ENCODE peak calls at places on chromosomes 16 and 17, in five cellular contexts. One of them, this sample, is unnamed.

GRCh38 chr17:27532269-27533067 is 76.2 kb downstream of the KSR1 start:
- DNase-seq in fibroblast of the aortic adventitia: no peak
- DNase-seq in WTC11: no peak
- DNase-seq in sigmoid colon: peak; percentile 77
- DNase-seq in NB4: peak; percentile 99
- DNase-seq in this sample: no peak

GRCh38 chr17:46190763-46191162 is 2.5 kb downstream of the KANSL1 start:
- DNase-seq in fibroblast of the aortic adventitia: peak; percentile 52
- DNase-seq in WTC11: no peak
- DNase-seq in sigmoid colon: no peak
- DNase-seq in NB4: no peak
- DNase-seq in this sample: no peak

GRCh38 chr17:27502526-27503324 is 46.5 kb downstream of the KSR1 start:
- DNase-seq in fibroblast of the aortic adventitia: peak; percentile 93
- DNase-seq in WTC11: no peak
- DNase-seq in sigmoid colon: no peak
- DNase-seq in NB4: no peak
- DNase-seq in this sample: no peak

GRCh38 chr16:88650749-88651275 is at the start of gene CYBA:
- DNase-seq in fibroblast of the aortic adventitia: peak; percentile 39
- DNase-seq in WTC11: peak; percentile 79
- DNase-seq in sigmoid colon: peak; percentile 82
- DNase-seq in NB4: peak; percentile 92
- DNase-seq in this sample: no peak

GRCh38 chr16:20957153-20957552 is 56.6 kb downstream of the LYRM1 start:
- DNase-seq in fibroblast of the aortic adventitia: no peak
- DNase-seq in WTC11: no peak
- DNase-seq in sigmoid colon: no peak
- DNase-seq in NB4: no peak
- DNase-seq in this sample: no peak

GRCh38 chr17:69523252-69523861 is 108.9 kb downstream of the MAP2K6 start:
- DNase-seq in fibroblast of the aortic adventitia: peak; percentile 64
- DNase-seq in WTC11: no peak
- DNase-seq in sigmoid colon: no peak
- DNase-seq in NB4: peak; percentile 44
- DNase-seq in this sample: no peak

GRCh38 chr17:43679401-43679800 is 17.7 kb upstream of the MEOX1 start:
- DNase-seq in fibroblast of the aortic adventitia: no peak
- DNase-seq in WTC11: peak; percentile 27
- DNase-seq in sigmoid colon: no peak
- DNase-seq in NB4: no peak
- DNase-seq in this sample: no peak

GRCh38 chr16:3129137-3130131 is 5.4 kb upstream of the ZNF213 start:
- DNase-seq in fibroblast of the aortic adventitia: peak; percentile 95
- DNase-seq in WTC11: peak; percentile 69
- DNase-seq in sigmoid colon: peak; percentile 86
- DNase-seq in NB4: peak; percentile 92
- DNase-seq in this sample: no peak

GRCh38 chr17:14464741-14465140 is 163.9 kb downstream of the HS3ST3B1 start:
- DNase-seq in fibroblast of the aortic adventitia: peak; percentile 30
- DNase-seq in WTC11: no peak
- DNase-seq in sigmoid colon: no peak
- DNase-seq in NB4: no peak
- DNase-seq in this sample: no peak

GRCh38 chr16:29818082-29818481 is 2.1 kb downstream of the PAGR1 start:
- DNase-seq in fibroblast of the aortic adventitia: no peak
- DNase-seq in WTC11: no peak
- DNase-seq in sigmoid colon: no peak
- DNase-seq in NB4: no peak
- DNase-seq in this sample: no peak

GRCh38 chr16:23509763-23510153 is 536 bp downstream of the GGA2 start:
- DNase-seq in fibroblast of the aortic adventitia: peak; percentile 28
- DNase-seq in WTC11: peak; percentile 22
- DNase-seq in sigmoid colon: no peak
- DNase-seq in NB4: peak; percentile 69
- DNase-seq in this sample: no peak

GRCh38 chr17:33671493-33671892 is 378.4 kb upstream of the ASIC2 start:
- DNase-seq in fibroblast of the aortic adventitia: no peak
- DNase-seq in WTC11: no peak
- DNase-seq in sigmoid colon: no peak
- DNase-seq in NB4: no peak
- DNase-seq in this sample: no peak

GRCh38 chr16:72715267-72715666 is 332.7 kb downstream of the ZFHX3 start:
- DNase-seq in fibroblast of the aortic adventitia: peak; percentile 53
- DNase-seq in WTC11: no peak
- DNase-seq in sigmoid colon: no peak
- DNase-seq in NB4: no peak
- DNase-seq in this sample: no peak

GRCh38 chr17:61284174-61284573 is 115.5 kb upstream of the TBX2 start:
- DNase-seq in fibroblast of the aortic adventitia: peak; percentile 33
- DNase-seq in WTC11: no peak
- DNase-seq in sigmoid colon: no peak
- DNase-seq in NB4: no peak
- DNase-seq in this sample: no peak

GRCh38 chr17:29591737-29592624 is 951 bp upstream of the ANKRD13B start:
- DNase-seq in fibroblast of the aortic adventitia: no peak
- DNase-seq in WTC11: peak; percentile 99
- DNase-seq in sigmoid colon: peak; percentile 93
- DNase-seq in NB4: peak; percentile 96
- DNase-seq in this sample: peak; percentile 97

GRCh38 chr16:77788196-77789084 is at the start of gene VAT1L:
- DNase-seq in fibroblast of the aortic adventitia: peak; percentile 68
- DNase-seq in WTC11: peak; percentile 59
- DNase-seq in sigmoid colon: no peak
- DNase-seq in NB4: peak; percentile 69
- DNase-seq in this sample: peak; percentile 70

GRCh38 chr17:82134101-82134500 is 36.1 kb upstream of the FASN start:
- DNase-seq in fibroblast of the aortic adventitia: no peak
- DNase-seq in WTC11: no peak
- DNase-seq in sigmoid colon: no peak
- DNase-seq in NB4: no peak
- DNase-seq in this sample: no peak

GRCh38 chr16:4288148-4288921 is 15.5 kb upstream of the TFAP4 start:
- DNase-seq in fibroblast of the aortic adventitia: peak; percentile 54
- DNase-seq in WTC11: peak; percentile 95
- DNase-seq in sigmoid colon: peak; percentile 89
- DNase-seq in NB4: peak; percentile 72
- DNase-seq in this sample: peak; percentile 83

GRCh38 chr17:13503526-13503925 is 98.2 kb downstream of the HS3ST3A1 start:
- DNase-seq in fibroblast of the aortic adventitia: no peak
- DNase-seq in WTC11: no peak
- DNase-seq in sigmoid colon: no peak
- DNase-seq in NB4: no peak
- DNase-seq in this sample: no peak

GRCh38 chr17:75271233-75271954 is 363 bp upstream of the MIF4GD start:
- DNase-seq in fibroblast of the aortic adventitia: peak; percentile 43
- DNase-seq in WTC11: peak; percentile 78
- DNase-seq in sigmoid colon: peak; percentile 86
- DNase-seq in NB4: peak; percentile 87
- DNase-seq in this sample: peak; percentile 91

GRCh38 chr17:68600123-68600880 is 865 bp downstream of the FAM20A start:
- DNase-seq in fibroblast of the aortic adventitia: no peak
- DNase-seq in WTC11: peak; percentile 81
- DNase-seq in sigmoid colon: no peak
- DNase-seq in NB4: no peak
- DNase-seq in this sample: peak; percentile 70

GRCh38 chr16:12067714-12068401 is 91.3 kb downstream of the SNX29 start:
- DNase-seq in fibroblast of the aortic adventitia: peak; percentile 92
- DNase-seq in WTC11: peak; percentile 41
- DNase-seq in sigmoid colon: no peak
- DNase-seq in NB4: peak; percentile 82
- DNase-seq in this sample: no peak

GRCh38 chr16:15810411-15810810 is 46.4 kb downstream of the MYH11 start:
- DNase-seq in fibroblast of the aortic adventitia: no peak
- DNase-seq in WTC11: no peak
- DNase-seq in sigmoid colon: peak; percentile 37
- DNase-seq in NB4: no peak
- DNase-seq in this sample: no peak

GRCh38 chr16:86317617-86318021 is 192.7 kb upstream of the FOXF1 start:
- DNase-seq in fibroblast of the aortic adventitia: no peak
- DNase-seq in WTC11: no peak
- DNase-seq in sigmoid colon: peak; percentile 58
- DNase-seq in NB4: no peak
- DNase-seq in this sample: no peak

DNA sequence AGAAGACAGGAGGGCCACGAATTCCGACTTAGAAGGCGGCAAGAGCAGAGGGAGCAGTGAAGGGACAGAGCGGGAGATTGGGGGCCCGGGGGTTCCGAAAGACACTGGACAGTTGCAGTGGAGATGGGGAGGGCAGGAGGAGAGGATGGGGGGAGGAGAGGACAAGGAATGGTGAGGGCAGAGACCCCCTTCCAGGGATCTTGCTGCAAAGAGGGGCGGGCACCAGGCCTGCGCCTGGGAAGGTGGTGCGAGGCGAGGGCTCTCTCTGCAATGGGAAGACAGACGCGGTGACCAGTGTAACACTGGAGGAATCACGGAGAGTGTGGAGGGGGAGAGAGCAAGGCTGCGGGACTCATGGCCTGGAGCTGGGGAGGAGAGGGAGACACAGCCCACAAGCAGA is 185.2 kb downstream of the RBFOX3 start:
- DNase-seq in fibroblast of the aortic adventitia: no peak
- DNase-seq in WTC11: no peak
- DNase-seq in sigmoid colon: no peak
- DNase-seq in NB4: no peak
- DNase-seq in this sample: no peak
- TF ChIP-seq CTCF in fibroblast of the aortic adventitia: no peak
- TF ChIP-seq CTCF in WTC11: no peak
- TF ChIP-seq CTCF in sigmoid colon: no peak
- TF ChIP-seq CTCF in NB4: no peak
- TF ChIP-seq CTCF in this sample: no peak

GRCh38 chr16:2047330-2048115 is at the start of the genes NTHL1 and TSC2:
- DNase-seq in fibroblast of the aortic adventitia: peak; percentile 94
- DNase-seq in WTC11: peak; percentile 99
- DNase-seq in sigmoid colon: peak; percentile 98
- DNase-seq in NB4: peak; percentile 97
- DNase-seq in this sample: peak; percentile 98
- TF ChIP-seq CTCF in fibroblast of the aortic adventitia: peak; percentile 55
- TF ChIP-seq CTCF in WTC11: no peak
- TF ChIP-seq CTCF in sigmoid colon: peak; percentile 48
- TF ChIP-seq CTCF in NB4: no peak
- TF ChIP-seq CTCF in this sample: peak; percentile 42

DNA sequence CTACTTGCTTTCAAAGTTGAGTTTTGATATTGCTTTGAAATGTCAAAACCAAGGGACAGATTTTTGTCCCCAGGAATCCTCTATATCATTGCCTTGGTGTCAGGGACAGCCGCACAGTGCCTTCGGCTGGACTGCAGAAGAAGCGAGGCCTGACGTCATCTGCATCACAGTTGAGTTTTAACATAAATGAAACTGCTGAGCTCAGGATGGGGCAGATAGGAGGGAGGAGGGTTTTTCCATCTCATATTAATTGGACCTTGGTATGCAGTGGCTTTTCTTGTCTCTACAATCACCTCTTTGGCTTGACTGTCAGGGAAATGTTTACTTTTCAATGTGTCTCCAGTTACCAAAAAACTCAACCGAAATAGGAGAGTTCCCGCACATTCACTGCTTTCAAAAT is 111.3 kb downstream of the AATF start:
- DNase-seq in fibroblast of the aortic adventitia: no peak
- DNase-seq in WTC11: no peak
- DNase-seq in sigmoid colon: no peak
- DNase-seq in NB4: no peak
- DNase-seq in this sample: no peak
- TF ChIP-seq CTCF in fibroblast of the aortic adventitia: no peak
- TF ChIP-seq CTCF in WTC11: no peak
- TF ChIP-seq CTCF in sigmoid colon: no peak
- TF ChIP-seq CTCF in NB4: no peak
- TF ChIP-seq CTCF in this sample: no peak

DNA sequence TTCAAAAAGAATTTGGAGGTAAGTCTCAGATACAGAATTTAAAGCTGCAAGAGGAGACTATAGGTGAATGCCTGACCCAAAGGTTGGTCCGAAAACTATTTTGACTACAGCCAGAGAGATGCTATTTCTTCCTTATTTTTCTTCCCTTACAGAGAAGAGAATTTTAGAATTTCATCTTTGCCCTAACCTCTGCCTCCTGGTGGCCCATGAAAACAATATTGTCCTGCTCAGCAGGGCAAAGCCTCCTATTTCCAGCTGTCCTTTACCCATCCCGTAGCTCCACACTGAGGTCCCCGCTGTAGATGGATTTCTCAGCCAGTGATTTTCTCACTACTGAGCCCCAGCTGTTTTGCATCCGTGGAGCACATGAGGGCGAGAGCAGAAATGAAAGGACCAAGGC is 24.6 kb downstream of the HOXB1 start:
- DNase-seq in fibroblast of the aortic adventitia: no peak
- DNase-seq in WTC11: no peak
- DNase-seq in sigmoid colon: no peak
- DNase-seq in NB4: no peak
- DNase-seq in this sample: no peak
- TF ChIP-seq CTCF in fibroblast of the aortic adventitia: no peak
- TF ChIP-seq CTCF in WTC11: no peak
- TF ChIP-seq CTCF in sigmoid colon: no peak
- TF ChIP-seq CTCF in NB4: no peak
- TF ChIP-seq CTCF in this sample: no peak